ENCODE peak calls at places on chromosomes 2 and 18, in seven cellular contexts. K is K562, V is HepG2, Q is H1, U is SK-N-SH, C is GM12891, E is GM12878. L is an unnamed sample.
A peak's percentile ranks its signal among the peaks of the same experiment; 100 is the strongest.

GRCh38 chr2:236176417-236176816 is 8.2 kb upstream of the GBX2 start:
- DNase-seq in K (peak; percentile 64), V (peak; percentile 64), Q (no peak), U (peak; percentile 85), C (no peak), E (no peak), L (no peak)

GRCh38 chr2:40242315-40242714 is 209.6 kb downstream of the SLC8A1 start:
- DNase-seq in K (no peak), V (no peak), Q (no peak), U (no peak), C (no peak), E (no peak), L (no peak)

GRCh38 chr2:19251554-19251953 is 106.9 kb downstream of the OSR1 start:
- DNase-seq in K (no peak), V (no peak), Q (no peak), U (no peak), C (no peak), E (no peak), L (no peak)

GRCh38 chr2:16334886-16335605 is 330.6 kb downstream of the CYRIA start:
- DNase-seq in K (no peak), V (no peak), Q (no peak), U (peak; percentile 77), C (no peak), E (no peak), L (no peak)

GRCh38 chr18:74652392-74652988 is 54.8 kb downstream of the ZNF407 start:
- DNase-seq in K (peak; percentile 30), V (peak; percentile 33), Q (no peak), U (peak; percentile 47), C (no peak), E (no peak), L (no peak)

GRCh38 chr2:234136461-234136860 is 86.0 kb downstream of the SPP2 start:
- DNase-seq in K (no peak), V (no peak), Q (no peak), U (no peak), C (no peak), E (no peak), L (no peak)

GRCh38 chr2:68937346-68938055 is 15.2 kb downstream of the GKN2 start:
- DNase-seq in K (no peak), V (no peak), Q (no peak), U (no peak), C (no peak), E (no peak), L (no peak)

GRCh38 chr2:121599963-121600651 is 49.2 kb downstream of the CLASP1 start:
- DNase-seq in K (no peak), V (no peak), Q (no peak), U (no peak), C (no peak), E (peak; percentile 46), L (no peak)

GRCh38 chr2:6960659-6961058 is 43.4 kb downstream of the RNF144A start:
- DNase-seq in K (no peak), V (no peak), Q (no peak), U (no peak), C (no peak), E (no peak), L (no peak)

GRCh38 chr18:3454365-3455089 is 4.6 kb downstream of the TGIF1 start:
- DNase-seq in K (peak; percentile 84), V (peak; percentile 66), Q (no peak), U (peak; percentile 51), C (no peak), E (peak; percentile 19), L (no peak)

GRCh38 chr2:101976887-101977286 is 14.9 kb upstream of the IL1R2 start:
- DNase-seq in K (no peak), V (no peak), Q (no peak), U (no peak), C (no peak), E (peak; percentile 60), L (no peak)

GRCh38 chr2:186503827-186504606 is 18.0 kb downstream of the ZC3H15 start:
- DNase-seq in K (peak; percentile 23), V (peak; percentile 42), Q (no peak), U (peak; percentile 29), C (no peak), E (no peak), L (no peak)

GRCh38 chr2:196954001-196954400 is 27.5 kb upstream of the PGAP1 start:
- DNase-seq in K (peak; percentile 16), V (no peak), Q (no peak), U (no peak), C (no peak), E (no peak), L (no peak)

GRCh38 chr2:156486175-156486574 is 50.0 kb downstream of the GPD2 start:
- DNase-seq in K (no peak), V (no peak), Q (no peak), U (no peak), C (no peak), E (no peak), L (no peak)

GRCh38 chr2:159640176-159640575 is 23.8 kb upstream of the BAZ2B start:
- DNase-seq in K (no peak), V (no peak), Q (no peak), U (no peak), C (no peak), E (no peak), L (no peak)

GRCh38 chr18:3675446-3675845 is 225.5 kb downstream of the TGIF1 start:
- DNase-seq in K (no peak), V (peak; percentile 50), Q (no peak), U (no peak), C (no peak), E (no peak), L (no peak)

GRCh38 chr18:7452331-7452730 is 114.8 kb upstream of the PTPRM start:
- DNase-seq in K (peak; percentile 33), V (peak; percentile 18), Q (peak; percentile 38), U (peak; percentile 68), C (peak; percentile 30), E (no peak), L (no peak)

GRCh38 chr2:222707689-222708273 is 36.3 kb downstream of the MOGAT1 start:
- DNase-seq in K (no peak), V (peak; percentile 83), Q (no peak), U (no peak), C (no peak), E (no peak), L (no peak)

GRCh38 chr18:73136134-73136533 is 268.3 kb upstream of the NETO1 start:
- DNase-seq in K (no peak), V (peak; percentile 3), Q (no peak), U (no peak), C (no peak), E (no peak), L (no peak)

GRCh38 chr2:46967990-46968647 is 52.5 kb upstream of the MCFD2 start:
- DNase-seq in K (peak; percentile 82), V (no peak), Q (no peak), U (no peak), C (no peak), E (no peak), L (no peak)

GRCh38 chr2:158325031-158325781 is 131.3 kb downstream of the CCDC148 start:
- DNase-seq in K (no peak), V (peak; percentile 38), Q (no peak), U (no peak), C (no peak), E (no peak), L (no peak)

GRCh38 chr18:59516356-59517155 is 157.5 kb upstream of the LMAN1 start:
- DNase-seq in K (peak; percentile 49), V (peak; percentile 94), Q (no peak), U (peak; percentile 45), C (no peak), E (no peak), L (no peak)

GRCh38 chr2:239691720-239692119 is 290.9 kb upstream of the HDAC4 start:
- DNase-seq in K (no peak), V (no peak), Q (no peak), U (no peak), C (no peak), E (no peak), L (no peak)

GRCh38 chr18:31497711-31498449 is at the start of gene DSG2:
- DNase-seq in K (peak; percentile 83), V (peak; percentile 43), Q (peak; percentile 72), U (peak; percentile 72), C (peak; percentile 74), E (no peak), L (peak; percentile 78)

GRCh38 chr2:207136872-207137271 is 28.9 kb downstream of the KLF7 start:
- DNase-seq in K (no peak), V (peak; percentile 37), Q (no peak), U (no peak), C (no peak), E (no peak), L (no peak)

GRCh38 chr18:77138270-77138669 is 5.7 kb upstream of the MBP start:
- DNase-seq in K (no peak), V (no peak), Q (no peak), U (no peak), C (no peak), E (no peak), L (no peak)

DNA sequence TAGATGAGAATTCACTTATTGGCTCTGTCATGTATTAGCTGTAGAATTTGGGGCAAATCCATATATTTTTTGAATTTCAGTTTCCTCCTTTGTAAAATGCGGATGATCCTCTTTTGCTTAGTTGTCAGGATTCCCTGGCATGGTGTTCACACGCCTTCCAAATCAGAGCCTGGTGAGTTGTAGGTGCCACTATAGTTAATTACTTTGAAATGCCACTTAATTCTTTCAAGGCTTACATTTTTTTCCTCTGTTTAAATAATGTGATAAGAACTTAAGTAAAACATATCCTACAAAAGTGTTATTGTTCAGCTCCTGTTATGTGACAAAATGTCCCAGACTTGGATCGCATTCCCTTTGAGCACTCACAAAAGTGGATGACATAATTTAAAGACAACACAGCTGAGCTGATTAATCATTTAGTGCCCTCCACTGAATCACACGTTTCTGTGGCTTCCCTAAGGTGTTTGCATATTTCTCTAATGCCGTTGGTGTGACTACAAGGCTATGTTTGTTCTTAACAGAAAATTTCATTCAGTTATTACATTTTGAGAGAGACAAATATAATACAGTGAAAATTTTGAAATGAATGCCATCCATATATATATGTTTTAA is 471.2 kb upstream of the CHST9 start:
- DNase-seq in K (no peak), V (no peak), Q (no peak), U (no peak), C (no peak), E (peak; percentile 16), L (no peak)
- TF ChIP-seq TAF1 in K (no peak), V (no peak), Q (no peak), U (no peak), C (no peak), E (no peak), L (no peak)

GRCh38 chr18:63149200-63149587 is 170.4 kb downstream of the BCL2 start:
- DNase-seq in K (no peak), V (no peak), Q (no peak), U (no peak), C (no peak), E (no peak), L (no peak)
- TF ChIP-seq TAF1 in K (no peak), V (no peak), Q (no peak), U (no peak), C (no peak), E (no peak), L (no peak)

GRCh38 chr2:170381678-170382077 is 203.7 kb downstream of the MYO3B start:
- DNase-seq in K (no peak), V (no peak), Q (no peak), U (no peak), C (no peak), E (no peak), L (no peak)

GRCh38 chr2:170391018-170391417 is 213.1 kb downstream of the MYO3B start:
- DNase-seq in K (no peak), V (no peak), Q (no peak), U (no peak), C (no peak), E (no peak), L (no peak)

GRCh38 chr2:170386554-170386953 is 208.6 kb downstream of the MYO3B start:
- DNase-seq in K (no peak), V (no peak), Q (no peak), U (no peak), C (no peak), E (no peak), L (no peak)
- TF ChIP-seq TAF1 in K (no peak), V (no peak), Q (no peak), U (no peak), C (no peak), E (no peak), L (no peak)

GRCh38 chr2:70806620-70807019 is 13.8 kb downstream of the CLEC4F start:
- DNase-seq in K (no peak), V (no peak), Q (no peak), U (no peak), C (no peak), E (no peak), L (no peak)
- TF ChIP-seq TAF1 in K (no peak), V (no peak), Q (no peak), U (no peak), C (no peak), E (no peak), L (no peak)